ENCODE peak calls at places on chromosomes 13 and 19, in seven cellular contexts. G, T, D, R, Q, I and O are unnamed samples.

GRCh38 chr13:37869506-37869755 is 141 bp downstream of the TRPC4 start:
- DNase-seq in Q (no peak), R (no peak), I (no peak), D (no peak), T (no peak), G (no peak), O (no peak)

GRCh38 chr19:43625918-43626579 is 6.6 kb upstream of the ZNF428 start:
- DNase-seq in D (no peak), I (no peak), R (no peak), T (peak), G (peak), Q (no peak), O (no peak)

GRCh38 chr19:6521718-6522646 is 8.8 kb upstream of the TNFSF9 start:
- DNase-seq in Q (no peak), R (no peak), T (no peak), D (no peak), G (no peak), I (peak), O (no peak)

GRCh38 chr19:31054430-31054829 is 294.8 kb downstream of the TSHZ3 start:
- DNase-seq in D (peak), I (peak), R (peak), Q (no peak), G (peak), T (peak), O (peak)

GRCh38 chr13:113088691-113089020 is 16.9 kb upstream of the F7 start:
- DNase-seq in T (no peak), G (no peak), Q (no peak), D (no peak), I (no peak), R (no peak), O (no peak)

GRCh38 chr19:2064788-2065524 is 13.9 kb upstream of the MKNK2 start:
- DNase-seq in G (no peak), I (no peak), T (no peak), D (no peak), R (no peak), Q (no peak), O (no peak)

GRCh38 chr13:41512441-41512840 is 55.1 kb downstream of the RGCC start:
- DNase-seq in T (no peak), I (no peak), G (peak), Q (no peak), R (no peak), D (no peak), O (no peak)

GRCh38 chr13:34926513-34926912 is 15.6 kb upstream of the NBEA start:
- DNase-seq in T (peak), D (peak), R (peak), Q (no peak), I (no peak), G (no peak), O (no peak)

GRCh38 chr13:30864352-30865130 is 41.5 kb upstream of the MEDAG start:
- DNase-seq in R (peak), T (peak), Q (no peak), G (no peak), D (no peak), I (no peak), O (no peak)

GRCh38 chr19:7366701-7367420 is 18.1 kb downstream of the ARHGEF18 start:
- DNase-seq in I (peak), D (no peak), Q (no peak), R (peak), T (peak), G (peak), O (no peak)

GRCh38 chr13:33258437-33259193 is 26.9 kb downstream of the STARD13 start:
- DNase-seq in G (no peak), Q (no peak), T (peak), I (no peak), D (peak), R (no peak), O (no peak)